ENCODE peak calls at places on chromosomes 1 and 21, in ten cellular contexts. One of them, this sample, is unnamed.
A peak's percentile ranks its signal among the peaks of the same experiment; 100 is the strongest.

GRCh38 chr1:45566722-45567121 is 16.1 kb downstream of the AKR1A1 start:
- DNase-seq in HFF-Myc: no peak
- DNase-seq in A673: no peak
- DNase-seq in transverse colon: peak; percentile 21
- DNase-seq in retinal pigment epithelial cell: no peak
- DNase-seq in heart left ventricle: peak; percentile 71
- DNase-seq in body of pancreas: peak; percentile 35
- DNase-seq in prostate gland: no peak
- DNase-seq in fibroblast of lung: peak; percentile 65
- DNase-seq in ovary: peak; percentile 77
- DNase-seq in this sample: no peak

GRCh38 chr1:174580801-174581200 is 133.0 kb downstream of the GPR52 start:
- DNase-seq in retinal pigment epithelial cell: no peak
- DNase-seq in prostate gland: no peak
- DNase-seq in transverse colon: no peak
- DNase-seq in HFF-Myc: no peak
- DNase-seq in heart left ventricle: no peak
- DNase-seq in body of pancreas: no peak
- DNase-seq in fibroblast of lung: no peak
- DNase-seq in A673: no peak
- DNase-seq in ovary: no peak
- DNase-seq in this sample: peak; percentile 6

GRCh38 chr1:229209816-229210215 is 61.1 kb upstream of the RAB4A start:
- DNase-seq in HFF-Myc: no peak
- DNase-seq in ovary: no peak
- DNase-seq in heart left ventricle: no peak
- DNase-seq in transverse colon: no peak
- DNase-seq in fibroblast of lung: peak; percentile 98
- DNase-seq in A673: no peak
- DNase-seq in retinal pigment epithelial cell: no peak
- DNase-seq in prostate gland: no peak
- DNase-seq in body of pancreas: no peak
- DNase-seq in this sample: peak; percentile 72

GRCh38 chr1:182770193-182770592 is 19.4 kb upstream of the NPL start:
- DNase-seq in heart left ventricle: peak; percentile 38
- DNase-seq in retinal pigment epithelial cell: no peak
- DNase-seq in fibroblast of lung: no peak
- DNase-seq in prostate gland: no peak
- DNase-seq in A673: no peak
- DNase-seq in ovary: no peak
- DNase-seq in body of pancreas: no peak
- DNase-seq in transverse colon: no peak
- DNase-seq in HFF-Myc: no peak
- DNase-seq in this sample: no peak

GRCh38 chr1:9601942-9602793 is 13.5 kb downstream of the TMEM201 start:
- DNase-seq in ovary: no peak
- DNase-seq in HFF-Myc: no peak
- DNase-seq in fibroblast of lung: no peak
- DNase-seq in body of pancreas: no peak
- DNase-seq in retinal pigment epithelial cell: no peak
- DNase-seq in transverse colon: no peak
- DNase-seq in heart left ventricle: no peak
- DNase-seq in A673: no peak
- DNase-seq in prostate gland: no peak
- DNase-seq in this sample: no peak

GRCh38 chr1:165173409-165173808 is 183.1 kb downstream of the LMX1A start:
- DNase-seq in ovary: no peak
- DNase-seq in body of pancreas: peak; percentile 24
- DNase-seq in heart left ventricle: no peak
- DNase-seq in prostate gland: peak; percentile 81
- DNase-seq in transverse colon: no peak
- DNase-seq in fibroblast of lung: no peak
- DNase-seq in retinal pigment epithelial cell: no peak
- DNase-seq in HFF-Myc: no peak
- DNase-seq in A673: no peak
- DNase-seq in this sample: no peak

GRCh38 chr1:47797555-47797954 is 199.6 kb downstream of the TRABD2B start:
- DNase-seq in body of pancreas: no peak
- DNase-seq in HFF-Myc: no peak
- DNase-seq in prostate gland: no peak
- DNase-seq in heart left ventricle: no peak
- DNase-seq in ovary: no peak
- DNase-seq in retinal pigment epithelial cell: no peak
- DNase-seq in transverse colon: no peak
- DNase-seq in fibroblast of lung: no peak
- DNase-seq in A673: no peak
- DNase-seq in this sample: no peak

GRCh38 chr1:222880586-222880985 is 65.7 kb downstream of the DISP1 start:
- DNase-seq in transverse colon: no peak
- DNase-seq in retinal pigment epithelial cell: no peak
- DNase-seq in A673: no peak
- DNase-seq in prostate gland: no peak
- DNase-seq in fibroblast of lung: peak; percentile 61
- DNase-seq in body of pancreas: no peak
- DNase-seq in heart left ventricle: no peak
- DNase-seq in HFF-Myc: no peak
- DNase-seq in ovary: no peak
- DNase-seq in this sample: peak; percentile 88

GRCh38 chr1:48572632-48573258 is 100.7 kb upstream of the SPATA6 start:
- DNase-seq in ovary: peak; percentile 60
- DNase-seq in fibroblast of lung: peak; percentile 50
- DNase-seq in HFF-Myc: peak; percentile 9
- DNase-seq in prostate gland: no peak
- DNase-seq in transverse colon: peak; percentile 13
- DNase-seq in retinal pigment epithelial cell: peak; percentile 17
- DNase-seq in body of pancreas: peak; percentile 35
- DNase-seq in heart left ventricle: peak; percentile 35
- DNase-seq in A673: peak; percentile 79
- DNase-seq in this sample: peak; percentile 23

GRCh38 chr21:41358193-41359166 is 3.3 kb upstream of the MX2 start:
- DNase-seq in transverse colon: no peak
- DNase-seq in HFF-Myc: no peak
- DNase-seq in heart left ventricle: no peak
- DNase-seq in ovary: no peak
- DNase-seq in A673: no peak
- DNase-seq in retinal pigment epithelial cell: no peak
- DNase-seq in body of pancreas: no peak
- DNase-seq in prostate gland: no peak
- DNase-seq in fibroblast of lung: no peak
- DNase-seq in this sample: no peak

GRCh38 chr1:223208164-223209075 is 65.4 kb upstream of the TLR5 start:
- DNase-seq in fibroblast of lung: no peak
- DNase-seq in prostate gland: no peak
- DNase-seq in transverse colon: no peak
- DNase-seq in A673: no peak
- DNase-seq in body of pancreas: no peak
- DNase-seq in HFF-Myc: no peak
- DNase-seq in heart left ventricle: no peak
- DNase-seq in ovary: no peak
- DNase-seq in retinal pigment epithelial cell: no peak
- DNase-seq in this sample: no peak

GRCh38 chr1:211335507-211336157 is 9.0 kb downstream of the TRAF5 start:
- DNase-seq in HFF-Myc: no peak
- DNase-seq in retinal pigment epithelial cell: no peak
- DNase-seq in fibroblast of lung: no peak
- DNase-seq in heart left ventricle: no peak
- DNase-seq in ovary: no peak
- DNase-seq in transverse colon: peak; percentile 52
- DNase-seq in body of pancreas: no peak
- DNase-seq in prostate gland: no peak
- DNase-seq in A673: no peak
- DNase-seq in this sample: no peak

GRCh38 chr1:153832293-153832692 is 57.1 kb downstream of the SLC27A3 start:
- DNase-seq in body of pancreas: no peak
- DNase-seq in A673: no peak
- DNase-seq in retinal pigment epithelial cell: no peak
- DNase-seq in HFF-Myc: no peak
- DNase-seq in ovary: no peak
- DNase-seq in prostate gland: no peak
- DNase-seq in transverse colon: no peak
- DNase-seq in heart left ventricle: no peak
- DNase-seq in fibroblast of lung: no peak
- DNase-seq in this sample: no peak

GRCh38 chr1:153833171-153833570 is 58.0 kb downstream of the SLC27A3 start:
- DNase-seq in HFF-Myc: no peak
- DNase-seq in ovary: no peak
- DNase-seq in A673: no peak
- DNase-seq in heart left ventricle: no peak
- DNase-seq in body of pancreas: no peak
- DNase-seq in fibroblast of lung: no peak
- DNase-seq in transverse colon: no peak
- DNase-seq in retinal pigment epithelial cell: no peak
- DNase-seq in prostate gland: no peak
- DNase-seq in this sample: no peak

GRCh38 chr1:153827168-153827964 is 52.2 kb downstream of the SLC27A3 start:
- DNase-seq in prostate gland: no peak
- DNase-seq in HFF-Myc: no peak
- DNase-seq in transverse colon: no peak
- DNase-seq in fibroblast of lung: no peak
- DNase-seq in heart left ventricle: no peak
- DNase-seq in retinal pigment epithelial cell: no peak
- DNase-seq in body of pancreas: no peak
- DNase-seq in ovary: no peak
- DNase-seq in A673: no peak
- DNase-seq in this sample: no peak
- TF ChIP-seq CTCF in prostate gland: no peak
- TF ChIP-seq CTCF in HFF-Myc: no peak
- TF ChIP-seq CTCF in transverse colon: no peak
- TF ChIP-seq CTCF in fibroblast of lung: peak; percentile 10
- TF ChIP-seq CTCF in heart left ventricle: no peak
- TF ChIP-seq CTCF in retinal pigment epithelial cell: peak; percentile 16
- TF ChIP-seq CTCF in body of pancreas: no peak
- TF ChIP-seq CTCF in ovary: no peak
- TF ChIP-seq CTCF in A673: peak; percentile 44
- TF ChIP-seq CTCF in this sample: no peak

DNA sequence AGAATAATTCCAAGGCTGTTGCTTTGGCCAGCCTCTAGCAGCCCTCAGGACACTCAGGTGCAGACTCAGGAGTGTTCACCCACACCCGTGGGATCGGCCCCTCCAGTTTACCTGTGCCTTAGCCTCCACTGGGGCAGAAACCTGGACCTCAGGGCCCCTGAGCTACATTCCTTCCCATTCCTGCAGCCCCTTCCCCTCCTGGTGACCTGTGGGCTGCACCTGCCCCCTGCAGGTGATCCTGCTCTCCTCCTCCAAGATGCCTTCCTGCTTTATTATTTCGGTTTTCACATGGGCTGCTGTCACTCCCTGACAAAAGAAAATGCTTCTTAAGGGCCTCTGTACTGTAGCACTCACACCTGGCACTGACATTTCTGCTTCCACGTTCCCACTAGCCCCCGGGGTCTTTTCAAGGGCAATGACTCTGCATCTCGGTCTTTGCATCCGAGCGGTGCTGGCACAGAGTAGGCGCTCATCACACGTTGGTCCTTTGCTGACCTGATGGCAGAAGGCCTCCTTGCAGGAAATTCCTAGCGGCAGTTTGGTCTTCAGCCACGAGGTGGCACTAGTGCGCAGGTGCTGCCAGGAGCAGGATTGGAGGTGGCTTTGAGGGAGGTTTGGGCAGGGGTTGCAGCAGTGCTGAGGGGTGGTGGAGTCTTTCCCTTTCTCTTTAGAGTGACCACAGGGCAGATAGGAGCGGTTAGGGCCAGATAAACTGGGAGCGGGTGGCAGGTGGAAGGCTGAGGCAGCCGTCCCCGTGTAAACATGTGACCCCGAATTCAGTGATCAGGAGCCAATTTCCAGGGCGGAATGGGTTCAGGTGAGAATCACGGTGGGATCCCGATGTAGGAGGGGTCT is 25.3 kb upstream of the ETV3 start:
- DNase-seq in ovary: peak; percentile 76
- DNase-seq in HFF-Myc: no peak
- DNase-seq in body of pancreas: peak; percentile 71
- DNase-seq in heart left ventricle: peak; percentile 61
- DNase-seq in fibroblast of lung: peak; percentile 44
- DNase-seq in prostate gland: peak; percentile 34
- DNase-seq in A673: peak; percentile 81
- DNase-seq in transverse colon: peak; percentile 80
- DNase-seq in retinal pigment epithelial cell: no peak
- DNase-seq in this sample: peak; percentile 62
- H3K4me3 ChIP-seq in ovary: no peak overlapping the region
- H3K4me3 ChIP-seq in HFF-Myc: no peak overlapping the region
- H3K4me3 ChIP-seq in body of pancreas: no peak overlapping the region
- H3K4me3 ChIP-seq in heart left ventricle: no peak overlapping the region
- H3K4me3 ChIP-seq in fibroblast of lung: no peak overlapping the region
- H3K4me3 ChIP-seq in prostate gland: no peak overlapping the region
- H3K4me3 ChIP-seq in A673: peak overlapping the region; percentile 35
- H3K4me3 ChIP-seq in transverse colon: no peak overlapping the region
- H3K4me3 ChIP-seq in retinal pigment epithelial cell: peak overlapping the region; percentile 32
- H3K4me3 ChIP-seq in this sample: no peak overlapping the region

DNA sequence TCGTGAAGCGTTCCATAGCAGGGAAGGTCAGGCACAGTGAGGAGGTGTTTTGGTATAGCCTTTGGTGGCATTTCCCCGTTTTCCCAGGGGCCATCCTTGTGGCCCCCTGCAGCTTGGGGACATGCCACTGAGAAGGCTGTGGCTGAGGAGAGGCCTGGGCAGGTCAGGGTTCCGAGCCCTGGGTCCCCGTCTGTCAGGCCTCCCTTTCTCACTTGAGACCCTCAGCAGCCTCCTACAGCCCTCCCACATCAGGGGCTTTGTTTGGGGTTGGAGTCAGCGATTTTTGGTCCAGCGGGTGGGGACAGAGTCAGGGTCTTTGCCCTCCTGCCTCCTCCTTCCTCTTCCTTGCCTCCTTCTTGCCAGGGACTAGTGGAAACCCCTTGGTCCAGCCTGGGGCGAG is 22.2 kb downstream of the LDLRAP1 start:
- DNase-seq in HFF-Myc: no peak
- DNase-seq in transverse colon: no peak
- DNase-seq in body of pancreas: no peak
- DNase-seq in retinal pigment epithelial cell: no peak
- DNase-seq in heart left ventricle: no peak
- DNase-seq in A673: no peak
- DNase-seq in ovary: no peak
- DNase-seq in fibroblast of lung: no peak
- DNase-seq in prostate gland: no peak
- DNase-seq in this sample: no peak
- TF ChIP-seq CTCF in HFF-Myc: no peak
- TF ChIP-seq CTCF in transverse colon: no peak
- TF ChIP-seq CTCF in body of pancreas: no peak
- TF ChIP-seq CTCF in retinal pigment epithelial cell: no peak
- TF ChIP-seq CTCF in heart left ventricle: no peak
- TF ChIP-seq CTCF in A673: no peak
- TF ChIP-seq CTCF in ovary: no peak
- TF ChIP-seq CTCF in fibroblast of lung: no peak
- TF ChIP-seq CTCF in prostate gland: no peak
- TF ChIP-seq CTCF in this sample: no peak

DNA sequence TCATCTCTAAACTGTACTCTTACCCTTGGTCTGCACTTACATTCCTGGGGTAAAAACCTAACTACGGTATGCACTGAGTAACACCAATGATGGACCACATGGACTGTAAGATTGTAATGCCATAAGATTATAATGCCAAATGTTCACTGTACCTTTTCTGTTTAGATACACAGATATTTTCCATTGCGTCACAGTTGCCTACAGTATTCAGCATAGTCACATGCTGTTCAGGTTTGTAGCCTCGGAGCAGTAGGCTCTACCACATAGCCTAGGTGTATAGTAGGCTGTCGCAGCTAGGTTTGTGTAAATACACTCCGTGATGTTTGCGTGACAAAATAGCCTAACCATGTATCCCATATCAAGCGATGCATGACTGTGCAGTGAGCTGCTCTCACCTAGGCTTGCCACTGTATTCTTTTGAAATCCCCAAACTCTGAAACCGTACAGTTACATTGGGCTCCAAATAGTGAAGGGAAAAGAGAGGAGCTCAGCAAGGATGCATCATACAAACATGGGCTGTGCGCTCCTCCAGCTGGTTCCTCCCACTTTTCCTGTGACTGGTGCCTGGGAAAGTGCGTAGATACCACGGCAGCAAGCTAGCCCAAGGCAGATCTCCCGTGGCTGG is 35.2 kb downstream of the CFAP57 start:
- DNase-seq in ovary: no peak
- DNase-seq in prostate gland: no peak
- DNase-seq in transverse colon: no peak
- DNase-seq in fibroblast of lung: no peak
- DNase-seq in HFF-Myc: no peak
- DNase-seq in retinal pigment epithelial cell: peak; percentile 73
- DNase-seq in A673: peak; percentile 37
- DNase-seq in body of pancreas: no peak
- DNase-seq in heart left ventricle: no peak
- DNase-seq in this sample: peak; percentile 84
- H3K4me3 ChIP-seq in ovary: no peak overlapping the region
- H3K4me3 ChIP-seq in prostate gland: no peak overlapping the region
- H3K4me3 ChIP-seq in transverse colon: no peak overlapping the region
- H3K4me3 ChIP-seq in fibroblast of lung: no peak overlapping the region
- H3K4me3 ChIP-seq in HFF-Myc: no peak overlapping the region
- H3K4me3 ChIP-seq in retinal pigment epithelial cell: no peak overlapping the region
- H3K4me3 ChIP-seq in A673: no peak overlapping the region
- H3K4me3 ChIP-seq in body of pancreas: no peak overlapping the region
- H3K4me3 ChIP-seq in heart left ventricle: no peak overlapping the region
- H3K4me3 ChIP-seq in this sample: no peak overlapping the region

This sample was measured in cardiac fibroblast.